ENCODE peak calls at places on chromosomes 5 and 9, in six cellular contexts. H, C, A, D, X and F are unnamed samples.

GRCh38 chr5:89936576-89936975 is 473.0 kb downstream of the CETN3 start:
- DNase-seq in H (no peak), C (no peak), A (no peak), D (no peak), X (no peak), F (no peak)

GRCh38 chr9:137734181-137734580 is 115.4 kb downstream of the EHMT1 start:
- DNase-seq in H (no peak), C (no peak), A (no peak), D (no peak), X (no peak), F (no peak)

GRCh38 chr9:137449931-137450537 is 8.9 kb upstream of the ENTPD8 start:
- DNase-seq in H (no peak), C (no peak), A (no peak), D (no peak), X (no peak), F (no peak)

GRCh38 chr9:113179839-113180238 is 29.0 kb downstream of the SLC31A2 start:
- DNase-seq in H (no peak), C (no peak), A (no peak), D (no peak), X (no peak), F (no peak)

GRCh38 chr5:132840896-132841818 is 10.7 kb upstream of the SHROOM1 start:
- DNase-seq in H (peak; percentile 71), C (no peak), A (no peak), D (peak; percentile 34), X (no peak), F (no peak)

GRCh38 chr9:69905291-69905690 is 84.7 kb downstream of the CFAP95 start:
- DNase-seq in H (no peak), C (no peak), A (no peak), D (peak; percentile 39), X (no peak), F (no peak)

GRCh38 chr5:5331838-5332237 is 90.6 kb upstream of the ICE1 start:
- DNase-seq in H (no peak), C (no peak), A (no peak), D (no peak), X (no peak), F (no peak)

GRCh38 chr5:149724130-149724850 is 5.8 kb upstream of the PPARGC1B start:
- DNase-seq in H (no peak), C (no peak), A (no peak), D (no peak), X (no peak), F (no peak)

GRCh38 chr5:179886190-179886589 is 21.5 kb downstream of the TBC1D9B start:
- DNase-seq in H (no peak), C (no peak), A (no peak), D (no peak), X (no peak), F (no peak)

GRCh38 chr5:73312146-73312871 is 136.3 kb downstream of the FOXD1 start:
- DNase-seq in H (peak; percentile 93), C (peak; percentile 57), A (no peak), D (peak; percentile 96), X (no peak), F (peak; percentile 90)

GRCh38 chr5:132308701-132309100 is 14.5 kb downstream of the SLC22A4 start:
- DNase-seq in H (no peak), C (no peak), A (no peak), D (no peak), X (no peak), F (no peak)

GRCh38 chr5:88734983-88735382 is 148.0 kb downstream of the MEF2C start:
- DNase-seq in H (no peak), C (no peak), A (no peak), D (no peak), X (no peak), F (no peak)

GRCh38 chr5:132655821-132656773 is 1.9 kb upstream of the IL13 start:
- DNase-seq in H (peak; percentile 18), C (peak; percentile 55), A (peak; percentile 15), D (no peak), X (peak; percentile 72), F (no peak)

GRCh38 chr5:123001801-123002200 is 34.7 kb downstream of the PPIC start:
- DNase-seq in H (no peak), C (no peak), A (no peak), D (no peak), X (no peak), F (no peak)

GRCh38 chr5:28216939-28217360 is 1178.6 kb upstream of the CDH9 start:
- DNase-seq in H (no peak), C (no peak), A (no peak), D (no peak), X (no peak), F (no peak)

GRCh38 chr5:150176745-150177485 is 10.3 kb downstream of the CDX1 start:
- DNase-seq in H (peak; percentile 49), C (no peak), A (no peak), D (peak; percentile 86), X (no peak), F (no peak)

GRCh38 chr9:91681461-91682305 is 258.1 kb upstream of the NFIL3 start:
- DNase-seq in H (peak; percentile 66), C (peak; percentile 87), A (peak; percentile 58), D (peak; percentile 64), X (peak; percentile 90), F (peak; percentile 79)

GRCh38 chr9:20292002-20292401 is 330.3 kb downstream of the MLLT3 start:
- DNase-seq in H (peak; percentile 37), C (no peak), A (no peak), D (peak; percentile 72), X (no peak), F (peak; percentile 81)

GRCh38 chr5:138901716-138902115 is 26.6 kb upstream of the LRRTM2 start:
- DNase-seq in H (peak; percentile 55), C (no peak), A (no peak), D (no peak), X (no peak), F (peak; percentile 37)

GRCh38 chr5:151264113-151264512 is 11.1 kb downstream of the GM2A start:
- DNase-seq in H (peak; percentile 25), C (no peak), A (no peak), D (peak; percentile 47), X (no peak), F (peak; percentile 28)

GRCh38 chr9:127608104-127608966 is 3.7 kb upstream of the STXBP1 start:
- DNase-seq in H (peak; percentile 66), C (peak; percentile 96), A (peak; percentile 68), D (peak; percentile 38), X (peak; percentile 90), F (peak; percentile 89)

GRCh38 chr5:6676702-6677101 is 36.5 kb upstream of the TENT4A start:
- DNase-seq in H (peak; percentile 9), C (no peak), A (no peak), D (peak; percentile 48), X (no peak), F (no peak)

GRCh38 chr5:125049721-125050357 is 303.4 kb upstream of the ZNF608 start:
- DNase-seq in H (no peak), C (no peak), A (no peak), D (no peak), X (no peak), F (no peak)

GRCh38 chr9:15332939-15333338 is 25.9 kb upstream of the TTC39B start:
- DNase-seq in H (no peak), C (no peak), A (no peak), D (no peak), X (no peak), F (no peak)
- H2BK15ac ChIP-seq in H (no peak overlapping the region), C (no peak overlapping the region), A (no peak overlapping the region), D (no peak overlapping the region), X (no peak overlapping the region), F (no peak overlapping the region)

DNA sequence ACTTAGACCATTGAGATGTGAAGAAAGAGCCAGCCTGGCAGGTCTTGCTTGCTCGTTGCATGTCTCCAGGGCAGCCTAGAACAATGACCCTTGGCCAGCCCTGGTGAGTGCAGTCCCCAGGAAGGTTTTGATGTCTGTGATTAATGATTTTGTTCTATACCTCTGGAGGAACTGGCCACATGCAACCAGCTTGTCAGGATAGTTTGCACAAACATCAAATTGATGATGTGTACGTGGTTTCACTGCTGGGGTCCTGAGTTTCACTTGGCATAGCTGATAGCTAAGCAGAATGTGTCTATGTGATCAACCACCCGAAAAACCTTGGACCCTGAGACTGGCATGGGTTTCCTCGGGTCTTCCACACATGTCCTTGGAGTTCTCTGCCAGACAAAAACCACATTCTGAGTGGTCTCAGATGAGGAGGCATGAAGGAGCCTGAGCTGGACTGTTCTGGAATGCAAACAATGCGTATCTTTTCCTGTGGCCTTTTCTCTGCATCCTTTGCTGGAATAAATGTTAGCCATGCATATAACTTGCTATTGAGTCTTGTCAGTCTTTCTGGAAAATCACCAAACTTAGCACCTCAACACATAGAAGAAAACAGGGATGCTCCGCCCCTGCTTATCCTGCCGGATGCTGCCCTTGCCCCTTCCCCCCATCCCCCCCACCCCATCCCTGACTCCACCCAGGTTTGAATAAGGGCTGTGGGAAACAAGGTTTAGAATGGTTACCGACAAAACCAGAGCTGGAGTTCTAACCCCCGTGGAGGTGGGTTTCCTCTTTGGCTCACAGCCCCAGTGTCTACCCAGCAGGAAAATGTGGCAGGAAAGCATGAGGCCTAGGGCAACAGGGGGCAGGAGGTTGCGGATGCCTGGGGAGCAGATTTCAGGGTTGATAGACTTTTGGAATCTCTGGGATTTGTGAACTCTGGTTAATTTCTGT is 50.1 kb upstream of the ANKRD33B start:
- DNase-seq in H (peak; percentile 68), C (peak; percentile 83), A (no peak), D (peak; percentile 83), X (peak; percentile 79), F (peak; percentile 96)
- H2AK5ac ChIP-seq in H (peak overlapping the region; percentile 59), C (no peak overlapping the region), A (no peak overlapping the region), D (peak overlapping the region; percentile 73), X (no peak overlapping the region), F (peak overlapping the region; percentile 17)

GRCh38 chr9:110189001-110189400 is 19.0 kb downstream of the C9orf152 start:
- DNase-seq in H (peak; percentile 66), C (no peak), A (no peak), D (peak; percentile 18), X (no peak), F (no peak)

GRCh38 chr9:110185806-110186205 is 22.2 kb downstream of the C9orf152 start:
- DNase-seq in H (no peak), C (no peak), A (no peak), D (no peak), X (no peak), F (no peak)

GRCh38 chr9:110183208-110184145 is 24.5 kb downstream of the C9orf152 start:
- DNase-seq in H (peak; percentile 74), C (peak; percentile 70), A (peak; percentile 61), D (peak; percentile 77), X (peak; percentile 64), F (peak; percentile 81)

GRCh38 chr9:110187126-110187525 is 20.8 kb downstream of the C9orf152 start:
- DNase-seq in H (no peak), C (no peak), A (no peak), D (no peak), X (no peak), F (no peak)

DNA sequence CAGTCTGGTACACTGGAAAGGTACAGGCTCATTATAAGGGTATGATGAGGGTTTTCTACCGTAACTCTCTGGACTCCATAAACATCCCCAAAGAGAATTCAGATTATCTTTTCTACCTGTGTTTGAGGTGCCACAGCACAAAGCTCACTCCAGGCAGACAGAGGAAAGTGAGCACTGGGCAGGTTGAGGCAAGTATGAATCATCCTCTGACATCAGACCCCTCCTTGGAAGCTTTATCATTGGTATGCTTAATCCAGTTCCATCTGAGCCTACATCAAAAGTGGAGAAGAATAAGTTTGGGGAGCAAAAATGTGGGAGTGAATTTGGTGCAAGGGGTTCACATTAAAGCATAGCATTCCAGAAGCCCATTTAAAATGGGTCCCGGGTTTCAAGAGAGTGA is 21.7 kb downstream of the C9orf152 start:
- DNase-seq in H (no peak), C (no peak), A (no peak), D (peak; percentile 20), X (no peak), F (no peak)
- H2BK15ac ChIP-seq in H (no peak overlapping the region), C (no peak overlapping the region), A (no peak overlapping the region), D (no peak overlapping the region), X (no peak overlapping the region), F (no peak overlapping the region)

GRCh38 chr5:51382508-51382758 is 815 bp upstream of the ISL1 start:
- DNase-seq in H (no peak), C (no peak), A (peak; percentile 35), D (no peak), X (no peak), F (peak; percentile 72)
- H2AK5ac ChIP-seq in H (no peak overlapping the region), C (no peak overlapping the region), A (no peak overlapping the region), D (no peak overlapping the region), X (no peak overlapping the region), F (no peak overlapping the region)